ENCODE peak calls at places on chromosomes 12 and 14, in five cellular contexts. O is activated naive CD8-positive, alpha-beta T cell treated with anti-CD3 and anti-CD28 coated beads, Interleukin-2, amount 10 ng/mL, durations not matched to agents 7 days and 5 days; Z is tibial artery; W is A549; X is NCI-H1092. A is an unnamed sample.

GRCh38 chr12:28699029-28699428 is 450.0 kb upstream of the FAR2 start:
- DNase-seq in W (no peak), X (no peak), O (no peak), Z (no peak), A (no peak)

GRCh38 chr12:114693532-114693931 is 9.6 kb upstream of the TBX3 start:
- DNase-seq in O (no peak), W (no peak), X (no peak), Z (no peak), A (no peak)

GRCh38 chr12:118052324-118053070 is 8.5 kb downstream of the WSB2 start:
- DNase-seq in Z (peak; percentile 78), O (no peak), X (no peak), W (peak; percentile 96), A (no peak)

GRCh38 chr12:59372971-59373370 is 222.9 kb upstream of the SLC16A7 start:
- DNase-seq in X (no peak), Z (no peak), O (no peak), W (peak; percentile 4), A (no peak)

GRCh38 chr14:29016050-29016900 is 249.7 kb downstream of the FOXG1 start:
- DNase-seq in W (peak; percentile 53), O (no peak), Z (no peak), X (peak; percentile 59), A (peak; percentile 52)

GRCh38 chr14:36094963-36095362 is 81.6 kb downstream of the PTCSC3 start:
- DNase-seq in W (no peak), O (no peak), Z (no peak), X (no peak), A (no peak)

GRCh38 chr12:111447571-111448265 is 42.0 kb downstream of the SH2B3 start:
- DNase-seq in O (no peak), X (no peak), W (no peak), Z (no peak), A (no peak)

GRCh38 chr12:13278249-13278787 is 81.8 kb downstream of the EMP1 start:
- DNase-seq in Z (peak; percentile 55), W (peak; percentile 69), X (peak; percentile 69), O (peak; percentile 78), A (peak; percentile 45)

GRCh38 chr12:9906888-9907287 is 25.3 kb downstream of the CLEC2A start:
- DNase-seq in O (no peak), W (no peak), Z (no peak), X (no peak), A (no peak)

GRCh38 chr14:105197274-105197673 is 16.2 kb upstream of the NUDT14 start:
- DNase-seq in O (no peak), Z (no peak), X (no peak), W (peak; percentile 47), A (no peak)

A was measured in NCI-H2107.